ENCODE peak calls at places on chromosome 5, in six cellular contexts. One of them, this sample, is unnamed.

GRCh38 chr5:124461857-124462423 is 284.5 kb downstream of the ZNF608 start:
- DNase-seq in ELF-1: no peak
- DNase-seq in NCI-H774: peak; percentile 47
- DNase-seq in NCI-H1092 treated with DMSO at 0.1 percent for 48 hours: peak; percentile 89
- DNase-seq in effector memory CD8-positive, alpha-beta T cell: no peak
- DNase-seq in T follicular helper cell: no peak
- DNase-seq in this sample: no peak

GRCh38 chr5:65774346-65774745 is 52.3 kb downstream of the NLN start:
- DNase-seq in ELF-1: no peak
- DNase-seq in NCI-H774: no peak
- DNase-seq in NCI-H1092 treated with DMSO at 0.1 percent for 48 hours: no peak
- DNase-seq in effector memory CD8-positive, alpha-beta T cell: no peak
- DNase-seq in T follicular helper cell: no peak
- DNase-seq in this sample: no peak

GRCh38 chr5:75049581-75050274 is 2.6 kb downstream of the GCNT4 start:
- DNase-seq in ELF-1: peak; percentile 74
- DNase-seq in NCI-H774: peak; percentile 45
- DNase-seq in NCI-H1092 treated with DMSO at 0.1 percent for 48 hours: no peak
- DNase-seq in effector memory CD8-positive, alpha-beta T cell: peak; percentile 52
- DNase-seq in T follicular helper cell: peak; percentile 63
- DNase-seq in this sample: no peak

GRCh38 chr5:159571501-159572244 is 241.4 kb upstream of the IL12B start:
- DNase-seq in ELF-1: peak; percentile 93
- DNase-seq in NCI-H774: peak; percentile 74
- DNase-seq in NCI-H1092 treated with DMSO at 0.1 percent for 48 hours: peak; percentile 34
- DNase-seq in effector memory CD8-positive, alpha-beta T cell: no peak
- DNase-seq in T follicular helper cell: no peak
- DNase-seq in this sample: no peak

GRCh38 chr5:125142439-125142838 is 396.0 kb upstream of the ZNF608 start:
- DNase-seq in ELF-1: no peak
- DNase-seq in NCI-H774: no peak
- DNase-seq in NCI-H1092 treated with DMSO at 0.1 percent for 48 hours: no peak
- DNase-seq in effector memory CD8-positive, alpha-beta T cell: no peak
- DNase-seq in T follicular helper cell: no peak
- DNase-seq in this sample: no peak

GRCh38 chr5:139413963-139414362 is 10.1 kb upstream of the SPATA24 start:
- DNase-seq in ELF-1: no peak
- DNase-seq in NCI-H774: no peak
- DNase-seq in NCI-H1092 treated with DMSO at 0.1 percent for 48 hours: no peak
- DNase-seq in effector memory CD8-positive, alpha-beta T cell: no peak
- DNase-seq in T follicular helper cell: no peak
- DNase-seq in this sample: no peak

GRCh38 chr5:58794875-58795274 is 212.0 kb downstream of the RAB3C start:
- DNase-seq in ELF-1: no peak
- DNase-seq in NCI-H774: no peak
- DNase-seq in NCI-H1092 treated with DMSO at 0.1 percent for 48 hours: no peak
- DNase-seq in effector memory CD8-positive, alpha-beta T cell: no peak
- DNase-seq in T follicular helper cell: no peak
- DNase-seq in this sample: no peak

GRCh38 chr5:174108765-174109164 is 63.3 kb downstream of the NSG2 start:
- DNase-seq in ELF-1: no peak
- DNase-seq in NCI-H774: no peak
- DNase-seq in NCI-H1092 treated with DMSO at 0.1 percent for 48 hours: no peak
- DNase-seq in effector memory CD8-positive, alpha-beta T cell: no peak
- DNase-seq in T follicular helper cell: no peak
- DNase-seq in this sample: no peak

GRCh38 chr5:117473075-117473595 is 898.5 kb upstream of the SEMA6A start:
- DNase-seq in ELF-1: peak; percentile 3
- DNase-seq in NCI-H774: no peak
- DNase-seq in NCI-H1092 treated with DMSO at 0.1 percent for 48 hours: no peak
- DNase-seq in effector memory CD8-positive, alpha-beta T cell: no peak
- DNase-seq in T follicular helper cell: no peak
- DNase-seq in this sample: no peak

GRCh38 chr5:8845316-8845715 is 700.6 kb downstream of the SEMA5A start:
- DNase-seq in ELF-1: no peak
- DNase-seq in NCI-H774: no peak
- DNase-seq in NCI-H1092 treated with DMSO at 0.1 percent for 48 hours: no peak
- DNase-seq in effector memory CD8-positive, alpha-beta T cell: no peak
- DNase-seq in T follicular helper cell: no peak
- DNase-seq in this sample: no peak

GRCh38 chr5:175889910-175890684 is 18.7 kb downstream of the CPLX2 start:
- DNase-seq in ELF-1: no peak
- DNase-seq in NCI-H774: no peak
- DNase-seq in NCI-H1092 treated with DMSO at 0.1 percent for 48 hours: peak; percentile 79
- DNase-seq in effector memory CD8-positive, alpha-beta T cell: no peak
- DNase-seq in T follicular helper cell: no peak
- DNase-seq in this sample: no peak

GRCh38 chr5:149799119-149799623 is 69.1 kb downstream of the PPARGC1B start:
- DNase-seq in ELF-1: no peak
- DNase-seq in NCI-H774: no peak
- DNase-seq in NCI-H1092 treated with DMSO at 0.1 percent for 48 hours: peak; percentile 57
- DNase-seq in effector memory CD8-positive, alpha-beta T cell: no peak
- DNase-seq in T follicular helper cell: no peak
- DNase-seq in this sample: peak; percentile 71

GRCh38 chr5:173291722-173292658 is 36.2 kb downstream of the STC2 start:
- DNase-seq in ELF-1: peak; percentile 67
- DNase-seq in NCI-H774: no peak
- DNase-seq in NCI-H1092 treated with DMSO at 0.1 percent for 48 hours: no peak
- DNase-seq in effector memory CD8-positive, alpha-beta T cell: no peak
- DNase-seq in T follicular helper cell: no peak
- DNase-seq in this sample: no peak

GRCh38 chr5:180646289-180646962 is 3.0 kb downstream of the FLT4 start:
- DNase-seq in ELF-1: no peak
- DNase-seq in NCI-H774: no peak
- DNase-seq in NCI-H1092 treated with DMSO at 0.1 percent for 48 hours: no peak
- DNase-seq in effector memory CD8-positive, alpha-beta T cell: no peak
- DNase-seq in T follicular helper cell: no peak
- DNase-seq in this sample: no peak

GRCh38 chr5:129079496-129079895 is 15.1 kb upstream of the ISOC1 start:
- DNase-seq in ELF-1: no peak
- DNase-seq in NCI-H774: no peak
- DNase-seq in NCI-H1092 treated with DMSO at 0.1 percent for 48 hours: no peak
- DNase-seq in effector memory CD8-positive, alpha-beta T cell: no peak
- DNase-seq in T follicular helper cell: no peak
- DNase-seq in this sample: no peak

GRCh38 chr5:67454957-67455561 is 258.5 kb upstream of the CD180 start:
- DNase-seq in ELF-1: no peak
- DNase-seq in NCI-H774: no peak
- DNase-seq in NCI-H1092 treated with DMSO at 0.1 percent for 48 hours: no peak
- DNase-seq in effector memory CD8-positive, alpha-beta T cell: no peak
- DNase-seq in T follicular helper cell: no peak
- DNase-seq in this sample: no peak

GRCh38 chr5:140148508-140148907 is 22.8 kb downstream of the IGIP start:
- DNase-seq in ELF-1: peak; percentile 53
- DNase-seq in NCI-H774: no peak
- DNase-seq in NCI-H1092 treated with DMSO at 0.1 percent for 48 hours: no peak
- DNase-seq in effector memory CD8-positive, alpha-beta T cell: no peak
- DNase-seq in T follicular helper cell: no peak
- DNase-seq in this sample: no peak

GRCh38 chr5:68214472-68215207 is 916 bp upstream of the PIK3R1 start:
- DNase-seq in ELF-1: no peak
- DNase-seq in NCI-H774: no peak
- DNase-seq in NCI-H1092 treated with DMSO at 0.1 percent for 48 hours: no peak
- DNase-seq in effector memory CD8-positive, alpha-beta T cell: no peak
- DNase-seq in T follicular helper cell: no peak
- DNase-seq in this sample: no peak

GRCh38 chr5:84327591-84327990 is 57.1 kb downstream of the EDIL3 start:
- DNase-seq in ELF-1: no peak
- DNase-seq in NCI-H774: no peak
- DNase-seq in NCI-H1092 treated with DMSO at 0.1 percent for 48 hours: no peak
- DNase-seq in effector memory CD8-positive, alpha-beta T cell: no peak
- DNase-seq in T follicular helper cell: no peak
- DNase-seq in this sample: no peak

GRCh38 chr5:54002183-54002770 is 308.1 kb downstream of the ARL15 start:
- DNase-seq in ELF-1: no peak
- DNase-seq in NCI-H774: no peak
- DNase-seq in NCI-H1092 treated with DMSO at 0.1 percent for 48 hours: no peak
- DNase-seq in effector memory CD8-positive, alpha-beta T cell: no peak
- DNase-seq in T follicular helper cell: no peak
- DNase-seq in this sample: no peak

GRCh38 chr5:122874179-122874875 is 28.9 kb downstream of the SNX24 start:
- DNase-seq in ELF-1: no peak
- DNase-seq in NCI-H774: no peak
- DNase-seq in NCI-H1092 treated with DMSO at 0.1 percent for 48 hours: no peak
- DNase-seq in effector memory CD8-positive, alpha-beta T cell: no peak
- DNase-seq in T follicular helper cell: no peak
- DNase-seq in this sample: no peak